ENCODE peak calls at places on chromosomes 7 and 10, in six cellular contexts. A, M, H, G, Q and J are unnamed samples.

GRCh38 chr7:77439572-77439971 is 23.4 kb upstream of the GSAP start:
- DNase-seq in A (no peak), M (no peak), H (no peak), G (no peak), Q (no peak), J (no peak)

GRCh38 chr10:70549962-70550845 is 52.3 kb downstream of the PRF1 start:
- DNase-seq in A (peak), M (peak), H (peak), G (peak), Q (peak), J (peak)

GRCh38 chr10:124098575-124098974 is 5.2 kb upstream of the CHST15 start:
- DNase-seq in A (no peak), M (no peak), H (no peak), G (no peak), Q (no peak), J (no peak)

GRCh38 chr10:3270597-3270996 is 98.0 kb upstream of the PITRM1 start:
- DNase-seq in A (no peak), M (no peak), H (no peak), G (no peak), Q (no peak), J (no peak)

GRCh38 chr7:132930881-132931280 is 151.0 kb downstream of the CHCHD3 start:
- DNase-seq in A (peak), M (no peak), H (peak), G (peak), Q (no peak), J (peak)

GRCh38 chr7:1856161-1856965 is 186.3 kb downstream of the ELFN1 start:
- DNase-seq in A (no peak), M (peak), H (peak), G (no peak), Q (no peak), J (no peak)

GRCh38 chr7:101373812-101374612 is 11.3 kb downstream of the COL26A1 start:
- DNase-seq in A (no peak), M (no peak), H (peak), G (no peak), Q (no peak), J (no peak)

GRCh38 chr10:12844796-12845524 is 156.6 kb downstream of the CCDC3 start:
- DNase-seq in A (peak), M (no peak), H (peak), G (no peak), Q (no peak), J (peak)

GRCh38 chr7:54802841-54803240 is 43.8 kb upstream of the SEC61G start:
- DNase-seq in A (peak), M (no peak), H (no peak), G (no peak), Q (no peak), J (no peak)

GRCh38 chr7:80597875-80598274 is 40.6 kb upstream of the CD36 start:
- DNase-seq in A (no peak), M (no peak), H (no peak), G (no peak), Q (no peak), J (no peak)

GRCh38 chr7:80589561-80590083 is 48.8 kb upstream of the CD36 start:
- DNase-seq in A (no peak), M (no peak), H (no peak), G (no peak), Q (no peak), J (no peak)

GRCh38 chr7:80591654-80592053 is 46.8 kb upstream of the CD36 start:
- DNase-seq in A (no peak), M (no peak), H (no peak), G (no peak), Q (no peak), J (no peak)

GRCh38 chr7:80596933-80597517 is 41.4 kb upstream of the CD36 start:
- DNase-seq in A (no peak), M (no peak), H (no peak), G (no peak), Q (no peak), J (no peak)

DNA sequence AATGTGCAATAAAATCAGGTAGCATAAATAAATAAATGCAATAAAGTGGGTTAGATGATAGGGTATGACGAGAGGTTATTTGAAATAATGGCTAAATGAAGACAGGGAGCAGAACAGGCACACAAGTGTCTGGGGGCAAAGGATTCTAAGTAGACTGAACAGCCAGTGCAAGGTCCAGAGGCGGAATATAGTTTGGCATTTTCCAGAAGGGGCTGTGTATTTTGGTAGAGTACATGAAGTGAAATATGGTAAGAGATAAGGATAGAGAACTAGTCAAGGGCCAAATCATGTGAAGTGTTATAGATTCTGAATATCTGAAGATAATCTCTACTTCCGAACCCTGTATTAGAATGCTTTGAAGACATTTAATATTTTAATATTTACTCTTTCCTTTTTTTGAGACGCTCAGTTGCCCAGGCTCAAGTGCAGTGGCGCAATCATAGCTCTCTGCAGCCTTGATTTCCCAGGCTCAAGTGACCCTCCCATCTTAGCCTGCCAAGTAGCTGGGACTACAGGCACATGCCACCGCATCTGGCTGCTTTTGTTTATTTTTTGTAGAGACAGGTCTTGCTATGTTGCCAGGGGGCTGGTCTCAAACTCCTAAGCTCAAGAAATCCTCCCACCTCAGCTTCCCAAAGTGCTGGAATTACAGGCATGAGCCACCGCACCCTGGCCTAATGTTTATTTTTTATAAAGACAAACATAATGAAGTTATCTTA is 44.4 kb upstream of the CD36 start:
- DNase-seq in A (peak), M (no peak), H (no peak), G (no peak), Q (no peak), J (peak)
- H2BK15ac ChIP-seq in A (no peak), M (no peak), H (no peak), G (no peak), Q (no peak), J (no peak)

GRCh38 chr7:80139179-80139578 is 4.5 kb downstream of the GNAI1 start:
- DNase-seq in A (no peak), M (no peak), H (no peak), G (no peak), Q (no peak), J (no peak)
- H2BK5ac ChIP-seq in A (no peak), M (no peak), H (no peak), G (no peak), Q (no peak), J (no peak)

GRCh38 chr7:93551063-93551895 is 23.2 kb downstream of the CALCR start:
- DNase-seq in A (peak), M (no peak), H (peak), G (peak), Q (no peak), J (peak)
- H2BK15ac ChIP-seq in A (no peak), M (no peak), H (no peak), G (no peak), Q (no peak), J (no peak)

GRCh38 chr7:99000196-99000903 is 122.0 kb downstream of the TRRAP start:
- DNase-seq in A (no peak), M (no peak), H (no peak), G (no peak), Q (no peak), J (no peak)
- H2BK5ac ChIP-seq in A (no peak), M (no peak), H (no peak), G (no peak), Q (no peak), J (peak)

GRCh38 chr10:47456096-47456485 is 27.8 kb downstream of the ANXA8 start:
- DNase-seq in A (no peak), M (peak), H (no peak), G (no peak), Q (no peak), J (no peak)

GRCh38 chr10:47452495-47453434 is 31.1 kb downstream of the ANXA8 start:
- DNase-seq in A (no peak), M (peak), H (peak), G (no peak), Q (no peak), J (no peak)

GRCh38 chr10:47451998-47452494 is 31.9 kb downstream of the ANXA8 start:
- DNase-seq in A (no peak), M (peak), H (no peak), G (no peak), Q (no peak), J (no peak)

GRCh38 chr10:47453435-47454293 is 30.3 kb downstream of the ANXA8 start:
- DNase-seq in A (no peak), M (peak), H (no peak), G (no peak), Q (no peak), J (no peak)

DNA sequence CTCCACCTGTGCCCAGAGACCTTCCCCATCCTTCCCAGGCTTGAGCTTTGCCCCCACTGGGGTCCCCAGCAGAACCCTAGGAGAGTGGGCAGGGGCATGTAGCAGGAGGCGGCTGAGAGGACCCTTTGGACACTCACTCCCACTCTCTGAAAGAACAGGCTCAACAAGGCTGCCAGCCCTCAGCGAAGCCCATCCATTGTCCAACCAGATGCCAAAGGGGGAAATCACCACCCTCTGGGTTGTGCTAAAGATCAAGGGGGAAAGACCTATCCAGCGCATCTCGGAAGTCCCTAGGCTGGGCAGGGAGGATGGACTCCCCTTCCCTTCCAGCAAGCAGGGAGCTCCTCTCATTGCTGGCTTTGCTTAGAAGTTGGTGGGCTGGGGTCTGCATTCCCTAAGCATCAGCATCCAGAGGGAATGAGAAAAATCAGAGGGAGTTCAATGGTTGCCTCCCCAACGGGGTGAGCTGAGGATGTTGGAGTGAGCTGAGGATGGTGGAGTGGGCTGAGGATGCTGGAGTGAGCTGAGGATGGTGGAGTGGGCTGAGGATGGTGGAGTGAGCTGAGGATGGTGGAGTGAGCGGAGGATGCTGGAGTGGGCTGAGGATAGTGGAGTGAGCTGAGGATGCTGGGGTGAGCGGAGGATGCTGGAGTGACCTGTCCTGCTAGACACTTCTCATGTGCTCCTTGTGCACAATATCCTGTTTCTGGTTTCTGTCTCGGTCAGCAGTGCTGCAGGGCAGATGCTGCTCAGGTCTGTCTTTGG is 29.4 kb downstream of the ANXA8 start:
- DNase-seq in A (no peak), M (peak), H (no peak), G (no peak), Q (no peak), J (no peak)
- H2BK15ac ChIP-seq in A (no peak), M (no peak), H (no peak), G (no peak), Q (no peak), J (no peak)